ENCODE peak calls at places on chromosomes 4 and X, in six cellular contexts. U is mesothelial cell of epicardium, L is suprapubic skin, X is thyroid gland, R is breast epithelium, H is stomach. D is an unnamed sample.

GRCh38 chr4:15089979-15090378 is 87.7 kb downstream of the CPEB2 start:
- DNase-seq in U (no peak), L (no peak), X (no peak), R (no peak), H (no peak), D (no peak)

GRCh38 chrX:153052534-153052933 is 3.7 kb upstream of the PNMA3 start:
- DNase-seq in U (no peak), L (no peak), X (no peak), R (no peak), H (no peak), D (no peak)

GRCh38 chr4:38730830-38731646 is 51.8 kb downstream of the TLR10 start:
- DNase-seq in U (peak), L (peak), X (peak), R (peak), H (peak), D (peak)

GRCh38 chr4:70280567-70280966 is 38.2 kb downstream of the CSN3 start:
- DNase-seq in U (no peak), L (no peak), X (peak), R (no peak), H (no peak), D (no peak)

GRCh38 chrX:1534321-1535168 is 2.4 kb downstream of the P2RY8 start:
- DNase-seq in U (no peak), L (peak), X (no peak), R (no peak), H (no peak), D (peak)

GRCh38 chrX:136781180-136781797 is 557 bp upstream of the ARHGEF6 start:
- DNase-seq in U (no peak), L (no peak), X (no peak), R (no peak), H (no peak), D (no peak)

GRCh38 chrX:68133181-68133580 is 300.1 kb downstream of the OPHN1 start:
- DNase-seq in U (no peak), L (no peak), X (no peak), R (no peak), H (no peak), D (no peak)

GRCh38 chrX:154026136-154026806 is 6.6 kb upstream of the IRAK1 start:
- DNase-seq in U (no peak), L (no peak), X (no peak), R (no peak), H (no peak), D (no peak)

GRCh38 chrX:155865193-155865592 is 16.0 kb upstream of the VAMP7 start:
- DNase-seq in U (no peak), L (no peak), X (no peak), R (no peak), H (no peak), D (no peak)

GRCh38 chr4:147733614-147734344 is 1.9 kb downstream of the ARHGAP10 start:
- DNase-seq in U (no peak), L (no peak), X (peak), R (no peak), H (no peak), D (no peak)
- TF ChIP-seq CTCF in U (no peak), L (no peak), X (no peak), R (no peak), H (no peak), D (no peak)

GRCh38 chr4:161252520-161253141 is 911.2 kb downstream of the FSTL5 start:
- DNase-seq in U (no peak), L (no peak), X (no peak), R (no peak), H (no peak), D (no peak)
- TF ChIP-seq CTCF in U (peak), L (peak), X (peak), R (peak), H (peak), D (no peak)

GRCh38 chr4:187380181-187380581 is 615.4 kb upstream of the ZFP42 start:
- DNase-seq in U (no peak), L (no peak), X (no peak), R (no peak), H (no peak), D (no peak)
- TF ChIP-seq CTCF in U (no peak), L (no peak), X (no peak), R (no peak), H (no peak), D (no peak)

GRCh38 chr4:151207186-151207585 is 69.8 kb upstream of the PRSS48 start:
- DNase-seq in U (no peak), L (no peak), X (no peak), R (no peak), H (no peak), D (no peak)
- TF ChIP-seq CTCF in U (no peak), L (no peak), X (no peak), R (no peak), H (no peak), D (no peak)

DNA sequence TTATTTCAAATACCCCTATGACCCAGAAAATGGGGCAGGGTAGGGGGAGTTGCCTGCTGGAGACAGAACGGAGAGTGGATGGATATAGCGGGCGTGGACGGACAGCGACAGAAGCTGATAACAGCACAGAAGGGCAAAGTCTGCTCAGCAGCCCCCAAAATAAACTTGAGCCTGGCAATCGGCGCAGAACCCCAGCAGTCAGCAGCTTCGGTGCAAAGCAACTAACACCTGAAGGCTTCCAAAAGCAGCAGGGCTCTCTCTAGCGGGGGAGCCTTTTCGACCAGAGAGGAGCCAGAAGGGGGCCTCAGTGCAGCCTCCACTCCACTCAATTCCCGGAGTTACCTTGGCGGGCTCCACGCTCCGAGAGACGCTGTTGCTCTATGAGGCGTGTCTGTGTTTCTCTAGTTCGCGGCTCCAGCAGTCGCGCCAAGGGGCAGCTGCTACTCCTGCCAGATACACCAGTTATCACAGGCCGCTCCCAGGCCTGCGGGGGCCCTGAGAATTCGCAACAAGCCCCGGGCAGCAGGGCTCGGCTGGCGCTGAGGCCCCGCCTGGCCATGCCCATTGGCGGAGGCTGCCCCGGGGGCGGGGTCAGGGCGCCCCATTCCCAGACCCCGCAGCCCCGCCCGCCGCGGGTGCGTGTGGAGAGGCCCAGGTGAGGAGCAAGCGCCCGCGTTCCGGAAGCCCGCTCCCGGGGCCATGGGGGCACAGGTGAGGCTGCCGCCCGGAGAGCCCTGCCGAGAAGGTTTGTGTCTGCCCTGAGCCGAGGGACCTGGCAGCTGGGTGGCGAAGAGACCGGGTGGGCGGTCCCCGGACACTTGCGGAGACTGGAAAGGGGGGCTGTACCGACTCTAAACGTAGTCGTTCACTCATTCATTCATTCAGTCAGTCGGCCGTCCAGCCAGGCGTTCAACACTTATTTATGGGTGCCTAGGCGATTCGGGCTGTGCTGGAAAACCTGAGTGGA is at the start of the genes CNGA1 and NIPAL1:
- DNase-seq in U (peak), L (peak), X (peak), R (peak), H (peak), D (peak)
- TF ChIP-seq CTCF in U (no peak), L (no peak), X (peak), R (no peak), H (peak), D (no peak)

GRCh38 chr4:24809376-24809775 is 14.0 kb downstream of the SOD3 start:
- DNase-seq in U (no peak), L (no peak), X (no peak), R (no peak), H (no peak), D (no peak)
- TF ChIP-seq CTCF in U (no peak), L (no peak), X (peak), R (no peak), H (no peak), D (no peak)

D was measured in activated B cell treated with CpG ODN at 0.5 μM for 24 hours.